ENCODE peak calls at places on chromosomes 3 and 15, in seven cellular contexts. N, F, P, A, G, L and U are unnamed samples.

GRCh38 chr3:27723803-27724458 is 1.8 kb upstream of the EOMES start:
- DNase-seq in N (no peak), F (no peak), P (no peak), A (no peak), G (no peak), L (no peak), U (no peak)

GRCh38 chr15:61715082-61715481 is 345.2 kb downstream of the VPS13C start:
- DNase-seq in N (no peak), F (peak), P (no peak), A (no peak), G (no peak), L (no peak), U (no peak)

GRCh38 chr15:50017522-50017921 is 101.5 kb downstream of the ATP8B4 start:
- DNase-seq in N (no peak), F (peak), P (no peak), A (no peak), G (no peak), L (no peak), U (no peak)

GRCh38 chr15:95141486-95141885 is 910.1 kb downstream of the MCTP2 start:
- DNase-seq in N (no peak), F (peak), P (no peak), A (no peak), G (peak), L (no peak), U (no peak)

GRCh38 chr15:89002830-89003229 is 85.4 kb upstream of the ABHD2 start:
- DNase-seq in N (no peak), F (no peak), P (no peak), A (no peak), G (no peak), L (no peak), U (no peak)

GRCh38 chr15:59999558-60000112 is 4.5 kb upstream of the FOXB1 start:
- DNase-seq in N (no peak), F (no peak), P (no peak), A (peak), G (no peak), L (no peak), U (no peak)

GRCh38 chr3:62587169-62587568 is 213.8 kb upstream of the FEZF2 start:
- DNase-seq in N (no peak), F (peak), P (no peak), A (no peak), G (peak), L (no peak), U (no peak)

GRCh38 chr3:128445357-128445756 is 21.3 kb downstream of the DNAJB8 start:
- DNase-seq in N (no peak), F (no peak), P (no peak), A (no peak), G (no peak), L (no peak), U (no peak)

GRCh38 chr15:46709461-46709860 is 1007.8 kb upstream of the SEMA6D start:
- DNase-seq in N (no peak), F (no peak), P (no peak), A (no peak), G (no peak), L (no peak), U (no peak)

GRCh38 chr3:148077318-148077923 is 620.3 kb upstream of the AGTR1 start:
- DNase-seq in N (no peak), F (peak), P (no peak), A (peak), G (no peak), L (no peak), U (no peak)

GRCh38 chr3:46466273-46466672 is 1.6 kb upstream of the LTF start:
- DNase-seq in N (no peak), F (no peak), P (no peak), A (no peak), G (no peak), L (no peak), U (no peak)

GRCh38 chr3:128746881-128747280 is 20.9 kb downstream of the RAB7A start:
- DNase-seq in N (no peak), F (no peak), P (no peak), A (no peak), G (no peak), L (no peak), U (no peak)

GRCh38 chr15:84570164-84570692 is 30.6 kb upstream of the ZSCAN2 start:
- DNase-seq in N (no peak), F (peak), P (peak), A (no peak), G (no peak), L (peak), U (no peak)

GRCh38 chr3:192841428-192841827 is 76.2 kb downstream of the MB21D2 start:
- DNase-seq in N (no peak), F (no peak), P (no peak), A (no peak), G (no peak), L (no peak), U (no peak)

GRCh38 chr15:65115086-65115485 is at the start of gene UBAP1L:
- DNase-seq in N (no peak), F (no peak), P (no peak), A (no peak), G (no peak), L (no peak), U (no peak)

GRCh38 chr3:10249833-10250232 is 1.6 kb downstream of the TATDN2 start:
- DNase-seq in N (no peak), F (peak), P (no peak), A (no peak), G (no peak), L (no peak), U (no peak)

GRCh38 chr3:137263982-137264777 is 306.4 kb downstream of the IL20RB start:
- DNase-seq in N (peak), F (no peak), P (no peak), A (peak), G (no peak), L (no peak), U (no peak)

GRCh38 chr3:186759231-186759930 is 24.0 kb upstream of the EIF4A2 start:
- DNase-seq in N (no peak), F (no peak), P (peak), A (no peak), G (no peak), L (no peak), U (no peak)